ENCODE peak calls at places on chromosomes 11 and 22, in six cellular contexts. Y, D, I, M, C and E are unnamed samples.

GRCh38 chr22:22552630-22553029 is 6.4 kb downstream of the PRAME start:
- DNase-seq in Y (no peak), D (peak), I (no peak), M (no peak), C (peak), E (no peak)

GRCh38 chr11:59182457-59183151 is 10.7 kb downstream of the DTX4 start:
- DNase-seq in Y (no peak), D (peak), I (no peak), M (peak), C (peak), E (peak)

GRCh38 chr22:47299879-47300697 is 537.6 kb downstream of the TBC1D22A start:
- DNase-seq in Y (no peak), D (no peak), I (no peak), M (no peak), C (no peak), E (no peak)

GRCh38 chr11:107593941-107594340 is 3.0 kb downstream of the ELMOD1 start:
- DNase-seq in Y (no peak), D (no peak), I (no peak), M (no peak), C (no peak), E (no peak)

GRCh38 chr11:56764976-56765375 is 16.5 kb upstream of the OR9G4 start:
- DNase-seq in Y (peak), D (no peak), I (no peak), M (no peak), C (no peak), E (no peak)

GRCh38 chr22:40472036-40472435 is 101.6 kb downstream of the SGSM3 start:
- DNase-seq in Y (no peak), D (peak), I (no peak), M (no peak), C (no peak), E (no peak)

GRCh38 chr11:34758262-34758661 is 137.4 kb downstream of the EHF start:
- DNase-seq in Y (no peak), D (no peak), I (no peak), M (no peak), C (no peak), E (no peak)

GRCh38 chr22:50403701-50404101 is 60.6 kb downstream of the PPP6R2 start:
- DNase-seq in Y (no peak), D (no peak), I (no peak), M (peak), C (no peak), E (no peak)

GRCh38 chr11:76339217-76339616 is 41.7 kb downstream of the THAP12 start:
- DNase-seq in Y (peak), D (no peak), I (no peak), M (no peak), C (peak), E (no peak)

GRCh38 chr11:68506908-68507307 is 46.4 kb downstream of the PPP6R3 start:
- DNase-seq in Y (peak), D (peak), I (no peak), M (no peak), C (no peak), E (no peak)

GRCh38 chr11:118633979-118634378 is 26.6 kb downstream of the PHLDB1 start:
- DNase-seq in Y (peak), D (no peak), I (no peak), M (no peak), C (no peak), E (no peak)

GRCh38 chr11:74138572-74138971 is 32.2 kb downstream of the C2CD3 start:
- DNase-seq in Y (peak), D (peak), I (peak), M (peak), C (no peak), E (peak)

GRCh38 chr22:42817556-42817955 is 39.5 kb downstream of the ARFGAP3 start:
- DNase-seq in Y (peak), D (no peak), I (no peak), M (no peak), C (no peak), E (no peak)

GRCh38 chr11:131760191-131760951 is 390.0 kb downstream of the NTM start:
- DNase-seq in Y (peak), D (peak), I (no peak), M (peak), C (no peak), E (no peak)

GRCh38 chr11:77029829-77030228 is 4.4 kb upstream of the B3GNT6 start:
- DNase-seq in Y (no peak), D (no peak), I (no peak), M (no peak), C (no peak), E (peak)

GRCh38 chr11:112797653-112798293 is 163.4 kb upstream of the NCAM1 start:
- DNase-seq in Y (peak), D (peak), I (no peak), M (peak), C (no peak), E (no peak)

GRCh38 chr11:8720376-8720775 is 37.8 kb downstream of the RPL27A start:
- DNase-seq in Y (peak), D (no peak), I (no peak), M (no peak), C (no peak), E (no peak)
- H3K4me2 ChIP-seq in Y (peak), D (no peak), I (peak), M (peak), C (no peak), E (peak)

DNA sequence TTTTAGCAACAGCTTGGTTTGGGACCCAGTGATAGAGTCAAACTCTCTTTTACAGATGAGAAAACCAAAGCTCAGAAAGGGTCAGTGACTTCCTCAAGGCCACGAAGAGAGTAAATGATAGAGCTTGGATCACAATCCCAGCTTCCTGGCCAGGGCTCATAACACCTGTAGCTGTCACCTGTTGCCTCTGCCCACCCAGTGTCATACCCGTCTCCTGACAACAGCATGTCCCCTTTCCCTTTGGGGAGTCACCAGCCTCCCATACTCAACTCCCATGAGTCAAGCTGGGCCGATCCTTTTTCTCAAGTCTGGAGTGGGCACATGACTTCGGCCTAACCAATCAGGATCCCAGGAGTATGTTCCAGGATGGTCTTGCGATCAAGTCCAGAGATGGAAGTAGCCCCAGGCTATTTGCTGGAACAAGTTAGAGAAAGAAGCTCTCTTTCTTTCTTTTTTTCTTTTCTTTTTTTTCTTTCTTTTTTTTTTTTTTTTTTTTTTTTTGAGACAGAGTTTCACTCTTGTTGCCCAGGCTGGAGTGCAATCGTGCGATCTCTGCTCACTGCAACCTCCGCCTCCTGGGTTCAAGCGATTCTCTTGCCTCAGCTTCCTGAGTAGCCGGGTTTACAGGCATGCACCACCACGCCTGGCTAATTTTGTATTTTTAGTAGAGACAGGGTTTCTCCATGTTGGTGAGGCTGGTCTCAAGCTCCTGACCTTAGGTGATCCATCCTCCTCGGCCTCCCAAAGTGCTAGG is 27.8 kb upstream of the MYH9 start:
- DNase-seq in Y (peak), D (peak), I (no peak), M (no peak), C (no peak), E (no peak)
- H3K4me2 ChIP-seq in Y (no peak), D (no peak), I (no peak), M (no peak), C (no peak), E (no peak)

DNA sequence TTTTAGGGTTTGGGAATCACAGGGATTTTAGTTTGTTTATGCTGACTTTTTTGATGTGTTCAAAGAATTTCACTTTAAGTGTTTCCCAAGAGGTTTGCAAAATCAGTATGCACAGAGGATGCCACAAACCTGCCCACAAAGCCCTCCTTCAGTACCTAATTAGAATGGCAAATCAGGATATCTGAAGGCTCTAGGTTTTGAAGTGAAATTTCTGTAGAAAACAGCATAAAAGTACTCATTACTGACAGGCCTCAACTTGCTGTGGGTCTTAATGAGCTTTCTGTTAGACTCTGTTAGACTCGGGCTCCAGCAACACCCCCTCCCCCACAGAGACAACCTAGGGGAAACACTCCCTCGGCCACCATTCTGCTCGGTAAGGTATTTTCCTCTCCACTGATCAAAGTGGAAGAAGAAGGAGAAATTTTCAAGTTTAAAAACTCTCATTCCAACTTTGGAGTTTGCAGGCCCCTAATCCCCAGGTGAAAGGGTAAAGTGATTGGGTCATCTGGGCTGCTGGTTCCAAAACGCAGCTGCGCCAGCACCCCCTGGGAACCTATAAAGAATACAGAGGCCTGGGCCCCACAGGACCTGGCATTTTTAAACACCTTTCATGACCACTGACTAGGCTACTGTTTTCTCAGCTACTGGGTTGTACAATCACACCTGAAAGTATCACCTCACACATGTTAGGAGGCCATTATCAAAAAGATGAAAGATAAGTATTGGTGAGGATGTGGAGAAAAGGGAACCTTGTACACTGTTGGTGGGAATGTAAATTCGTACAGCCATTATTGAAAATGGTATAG is 67.5 kb downstream of the PLEKHA7 start:
- DNase-seq in Y (no peak), D (peak), I (no peak), M (no peak), C (no peak), E (no peak)
- H3K4me2 ChIP-seq in Y (no peak), D (no peak), I (no peak), M (no peak), C (no peak), E (peak)

DNA sequence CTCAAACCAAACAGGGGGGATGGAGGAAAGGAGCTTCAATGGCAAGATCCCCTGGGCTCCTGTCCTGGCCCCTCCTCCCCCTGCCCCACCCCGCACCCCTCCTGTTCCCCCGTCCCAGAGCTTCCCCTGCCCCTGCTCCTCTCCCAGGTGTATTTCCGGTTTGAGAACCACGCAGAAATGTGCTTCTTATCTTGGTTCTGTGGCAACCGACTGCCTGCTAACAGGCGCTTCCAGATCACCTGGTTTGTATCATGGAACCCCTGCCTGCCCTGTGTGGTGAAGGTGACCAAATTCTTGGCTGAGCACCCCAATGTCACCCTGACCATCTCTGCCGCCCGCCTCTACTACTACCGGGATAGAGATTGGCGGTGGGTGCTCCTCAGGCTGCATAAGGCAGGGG is 4.0 kb downstream of the APOBEC3D start:
- DNase-seq in Y (no peak), D (no peak), I (no peak), M (no peak), C (peak), E (no peak)
- H3K4me2 ChIP-seq in Y (no peak), D (no peak), I (no peak), M (no peak), C (peak), E (no peak)

GRCh38 chr22:32531228-32531627 is 56.6 kb downstream of the FBXO7 start:
- DNase-seq in Y (peak), D (no peak), I (no peak), M (no peak), C (no peak), E (no peak)
- H3K4me2 ChIP-seq in Y (peak), D (no peak), I (no peak), M (no peak), C (no peak), E (no peak)

GRCh38 chr11:12458042-12458441 is 80.7 kb downstream of the PARVA start:
- DNase-seq in Y (no peak), D (no peak), I (no peak), M (no peak), C (no peak), E (no peak)

GRCh38 chr11:12457030-12457600 is 79.7 kb downstream of the PARVA start:
- DNase-seq in Y (peak), D (no peak), I (no peak), M (no peak), C (no peak), E (no peak)

GRCh38 chr11:12455938-12456337 is 78.6 kb downstream of the PARVA start:
- DNase-seq in Y (peak), D (no peak), I (no peak), M (no peak), C (no peak), E (no peak)

GRCh38 chr11:12453243-12453642 is 75.9 kb downstream of the PARVA start:
- DNase-seq in Y (no peak), D (no peak), I (no peak), M (no peak), C (no peak), E (no peak)

GRCh38 chr11:12454782-12455181 is 77.4 kb downstream of the PARVA start:
- DNase-seq in Y (peak), D (no peak), I (no peak), M (no peak), C (no peak), E (no peak)
- H3K4me2 ChIP-seq in Y (peak), D (no peak), I (no peak), M (no peak), C (no peak), E (no peak)

GRCh38 chr22:28902490-28902889 is 19.1 kb downstream of the ZNRF3 start:
- DNase-seq in Y (no peak), D (no peak), I (no peak), M (no peak), C (no peak), E (no peak)

GRCh38 chr22:28896611-28897010 is 13.2 kb downstream of the ZNRF3 start:
- DNase-seq in Y (no peak), D (peak), I (no peak), M (no peak), C (no peak), E (no peak)

GRCh38 chr22:28898233-28898629 is 14.9 kb downstream of the ZNRF3 start:
- DNase-seq in Y (no peak), D (no peak), I (no peak), M (no peak), C (no peak), E (no peak)

GRCh38 chr22:28900379-28900778 is 17.0 kb downstream of the ZNRF3 start:
- DNase-seq in Y (no peak), D (no peak), I (no peak), M (no peak), C (no peak), E (no peak)

DNA sequence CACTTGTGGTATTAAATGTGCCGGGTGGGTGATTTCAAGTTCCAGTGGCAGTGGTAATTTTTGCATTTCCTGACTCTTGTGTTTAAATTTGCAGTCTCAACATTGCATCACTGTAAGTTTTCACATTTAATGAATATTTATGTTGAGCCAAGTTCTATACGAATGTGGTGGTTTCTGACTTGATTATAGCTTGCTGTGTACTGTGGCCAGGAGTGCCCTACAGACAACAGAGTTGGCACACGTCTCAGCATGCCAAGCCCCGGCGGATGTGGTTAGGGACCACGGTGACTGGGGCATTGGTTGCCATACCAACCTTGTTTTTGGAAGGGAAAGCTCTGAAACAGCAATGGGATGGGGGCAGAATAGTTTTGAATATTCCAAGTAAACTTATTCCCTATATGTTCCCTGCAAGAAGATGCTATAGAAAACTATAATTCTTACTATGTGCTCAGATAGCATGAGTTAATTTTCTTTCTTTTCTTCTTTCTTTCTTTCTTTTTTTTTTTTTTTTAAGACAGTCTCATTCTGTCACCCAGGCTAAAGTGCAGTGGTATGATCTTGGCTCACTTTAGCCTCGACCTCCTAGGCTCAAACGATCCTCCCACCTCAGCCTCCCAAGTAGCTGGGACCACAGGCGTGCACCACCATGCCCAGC is 16.0 kb downstream of the ZNRF3 start:
- DNase-seq in Y (no peak), D (no peak), I (no peak), M (no peak), C (peak), E (no peak)
- H3K4me2 ChIP-seq in Y (no peak), D (no peak), I (no peak), M (no peak), C (peak), E (no peak)

DNA sequence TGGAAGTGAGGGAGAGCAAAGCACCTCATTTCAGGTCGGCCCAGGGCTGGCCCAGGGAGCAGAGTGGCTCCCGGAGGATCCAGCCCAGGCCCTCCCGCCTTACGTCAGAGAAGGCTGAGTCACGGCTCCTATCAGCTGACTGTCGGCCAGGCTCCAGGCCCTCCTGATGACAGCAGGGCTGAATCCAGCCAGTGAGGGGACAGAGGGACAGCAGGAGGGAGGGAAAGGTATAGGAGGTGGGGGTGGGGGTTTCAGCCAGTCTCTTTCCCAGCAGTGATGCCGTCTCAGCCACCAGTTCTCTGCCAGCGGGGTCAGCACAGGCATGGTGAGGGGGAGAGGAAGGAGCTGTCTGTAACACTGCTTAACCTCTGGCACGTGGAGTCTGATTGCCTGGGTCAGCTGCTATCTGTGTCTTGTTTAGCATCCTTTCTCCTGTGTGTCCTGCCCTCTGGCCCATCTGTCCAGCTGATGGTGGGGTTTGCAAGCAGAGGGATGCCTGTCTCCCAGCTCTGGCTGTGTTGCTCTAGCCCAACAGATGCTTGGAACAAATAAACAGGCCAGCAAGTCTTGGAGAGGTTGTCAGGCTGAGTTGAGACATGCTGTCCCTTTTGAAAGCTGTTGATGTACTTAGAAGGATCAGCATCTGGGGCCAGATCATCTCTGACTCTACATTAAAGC is 74.0 kb downstream of the ADAMTS15 start:
- DNase-seq in Y (peak), D (peak), I (peak), M (peak), C (no peak), E (peak)
- H3K4me2 ChIP-seq in Y (peak), D (no peak), I (peak), M (peak), C (no peak), E (peak)

GRCh38 chr11:111325259-111325658 is 26.9 kb downstream of the POU2AF3 start:
- DNase-seq in Y (no peak), D (no peak), I (no peak), M (no peak), C (no peak), E (no peak)

GRCh38 chr11:111326824-111327223 is 28.5 kb downstream of the POU2AF3 start:
- DNase-seq in Y (no peak), D (no peak), I (no peak), M (no peak), C (no peak), E (peak)

GRCh38 chr11:111322534-111322933 is 24.2 kb downstream of the POU2AF3 start:
- DNase-seq in Y (no peak), D (no peak), I (no peak), M (no peak), C (no peak), E (no peak)

GRCh38 chr11:111320728-111321568 is 22.6 kb downstream of the POU2AF3 start:
- DNase-seq in Y (no peak), D (peak), I (no peak), M (peak), C (no peak), E (no peak)

DNA sequence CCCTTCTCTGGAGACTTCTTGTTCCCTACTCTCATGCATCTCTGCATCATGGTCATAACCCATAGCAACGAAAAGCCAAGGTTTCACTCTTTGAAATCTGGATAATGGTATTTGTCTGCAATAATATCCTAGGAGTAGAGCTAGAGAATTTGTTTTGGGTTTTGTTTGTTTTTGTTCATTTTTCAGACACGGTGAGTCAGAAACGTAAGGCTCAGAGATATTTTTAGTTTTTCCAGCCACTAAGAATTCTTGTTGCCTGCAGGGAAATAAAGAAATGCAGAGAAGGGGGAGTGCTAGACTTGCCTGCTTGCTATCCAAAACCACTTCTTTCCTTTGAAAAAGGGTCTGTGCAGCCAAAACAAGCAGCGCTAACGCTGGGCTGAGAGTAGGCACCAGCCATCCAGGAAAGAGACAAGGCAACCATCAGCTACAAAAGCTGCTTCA is 26.0 kb downstream of the POU2AF3 start:
- DNase-seq in Y (peak), D (no peak), I (no peak), M (no peak), C (no peak), E (no peak)
- H3K4me2 ChIP-seq in Y (peak), D (no peak), I (peak), M (no peak), C (no peak), E (peak)